ENCODE peak calls at places on chromosomes 11 and 22, in four cellular contexts. E is mucosa of gallbladder, H is amniotic stem cell, U is memory B cell. C is an unnamed sample.

GRCh38 chr11:16902182-16902581 is 112.0 kb downstream of the PLEKHA7 start:
- DNase-seq in E (no peak), H (no peak), U (no peak), C (no peak)

GRCh38 chr11:134879341-134879740 is 467.3 kb upstream of the B3GAT1 start:
- DNase-seq in E (no peak), H (no peak), U (no peak), C (no peak)

GRCh38 chr22:33971561-33971961 is 51.3 kb upstream of the LARGE1 start:
- DNase-seq in E (no peak), H (no peak), U (no peak), C (no peak)

GRCh38 chr11:57493507-57494503 is 21.7 kb downstream of the SLC43A1 start:
- DNase-seq in E (peak), H (no peak), U (peak), C (no peak)

GRCh38 chr22:31926969-31927368 is 17.4 kb upstream of the YWHAH start:
- DNase-seq in E (no peak), H (no peak), U (no peak), C (no peak)

GRCh38 chr22:32200752-32201151 is 4.1 kb downstream of the RFPL2 start:
- DNase-seq in E (peak), H (no peak), U (no peak), C (no peak)

GRCh38 chr11:7579226-7579825 is 65.5 kb downstream of the PPFIBP2 start:
- DNase-seq in E (no peak), H (peak), U (no peak), C (no peak)

GRCh38 chr11:34624069-34624468 is 3.2 kb downstream of the EHF start:
- DNase-seq in E (peak), H (no peak), U (peak), C (no peak)

GRCh38 chr11:90218606-90219005 is 4.2 kb downstream of the CHORDC1 start:
- DNase-seq in E (no peak), H (no peak), U (no peak), C (no peak)

GRCh38 chr11:125202977-125203376 is 38.4 kb downstream of the PKNOX2 start:
- DNase-seq in E (no peak), H (no peak), U (no peak), C (no peak)

GRCh38 chr11:79439430-79439892 is 1.4 kb downstream of the TENM4 start:
- DNase-seq in E (no peak), H (no peak), U (no peak), C (no peak)

GRCh38 chr11:95559899-95560298 is 229.7 kb downstream of the FAM76B start:
- DNase-seq in E (no peak), H (no peak), U (no peak), C (no peak)

GRCh38 chr11:102408339-102408738 is 44.2 kb downstream of the TMEM123 start:
- DNase-seq in E (no peak), H (no peak), U (no peak), C (no peak)

GRCh38 chr22:46737105-46737975 is 712 bp downstream of the CERK start:
- DNase-seq in E (no peak), H (no peak), U (peak), C (no peak)

GRCh38 chr11:45484326-45484725 is 181.1 kb downstream of the CHST1 start:
- DNase-seq in E (no peak), H (no peak), U (no peak), C (no peak)

GRCh38 chr11:101458161-101458560 is 125.6 kb downstream of the TRPC6 start:
- DNase-seq in E (no peak), H (no peak), U (no peak), C (no peak)

GRCh38 chr11:44338721-44339529 is 29.0 kb upstream of the ALX4 start:
- DNase-seq in E (no peak), H (no peak), U (no peak), C (no peak)

GRCh38 chr22:26568207-26568706 is 21.7 kb downstream of the TPST2 start:
- DNase-seq in E (no peak), H (no peak), U (no peak), C (no peak)

GRCh38 chr22:33851985-33852384 is 68.3 kb downstream of the LARGE1 start:
- DNase-seq in E (no peak), H (no peak), U (no peak), C (no peak)

GRCh38 chr11:34754171-34754823 is 133.4 kb downstream of the EHF start:
- DNase-seq in E (no peak), H (no peak), U (no peak), C (no peak)

GRCh38 chr11:78048561-78048960 is 15.1 kb upstream of the THRSP start:
- DNase-seq in E (no peak), H (no peak), U (no peak), C (no peak)

GRCh38 chr11:99066609-99067008 is 45.9 kb downstream of the CNTN5 start:
- DNase-seq in E (no peak), H (no peak), U (no peak), C (no peak)

GRCh38 chr22:27719535-27720227 is 81.9 kb downstream of the MN1 start:
- DNase-seq in E (peak), H (no peak), U (no peak), C (no peak)

GRCh38 chr11:101444851-101445250 is 139.0 kb downstream of the TRPC6 start:
- DNase-seq in E (no peak), H (no peak), U (no peak), C (no peak)

GRCh38 chr22:20213833-20214708 is 54.0 kb downstream of the RTN4R start:
- DNase-seq in E (no peak), H (no peak), U (no peak), C (no peak)

GRCh38 chr11:45432100-45432499 is 146.0 kb upstream of the SYT13 start:
- DNase-seq in E (no peak), H (no peak), U (no peak), C (no peak)

GRCh38 chr11:5815534-5815933 is 6.8 kb downstream of the OR52N2 start:
- DNase-seq in E (no peak), H (no peak), U (no peak), C (no peak)